ENCODE peak calls at places on chromosomes 5 and 9, in four cellular contexts. X, O, P and E are unnamed samples.
A peak's percentile ranks its signal among the peaks of the same experiment; 100 is the strongest.

GRCh38 chr5:62134811-62135210 is 171.2 kb upstream of the KIF2A start:
- DNase-seq in X (no peak), O (no peak), P (no peak), E (no peak)

GRCh38 chr5:177086918-177087706 is 397 bp downstream of the FGFR4 start:
- DNase-seq in X (peak; percentile 81), O (peak; percentile 19), P (peak; percentile 85), E (peak; percentile 96)

GRCh38 chr5:102532126-102532525 is 33.3 kb upstream of the SLCO6A1 start:
- DNase-seq in X (no peak), O (no peak), P (no peak), E (no peak)

GRCh38 chr5:170131235-170131634 is 25.5 kb downstream of the FOXI1 start:
- DNase-seq in X (no peak), O (no peak), P (no peak), E (no peak)

GRCh38 chr9:127569819-127570401 is 42.2 kb upstream of the STXBP1 start:
- DNase-seq in X (no peak), O (no peak), P (no peak), E (no peak)

GRCh38 chr5:68047035-68047434 is 168.5 kb upstream of the PIK3R1 start:
- DNase-seq in X (no peak), O (no peak), P (no peak), E (no peak)

GRCh38 chr9:91680129-91680528 is 256.5 kb upstream of the NFIL3 start:
- DNase-seq in X (no peak), O (no peak), P (no peak), E (no peak)

GRCh38 chr5:89083791-89084190 is 200.8 kb upstream of the MEF2C start:
- DNase-seq in X (no peak), O (no peak), P (no peak), E (no peak)

GRCh38 chr9:134390537-134390936 is 64.3 kb downstream of the RXRA start:
- DNase-seq in X (no peak), O (no peak), P (no peak), E (no peak)

GRCh38 chr5:157541452-157542118 is 34.0 kb downstream of the ADAM19 start:
- DNase-seq in X (no peak), O (no peak), P (no peak), E (no peak)

GRCh38 chr5:73783823-73784222 is 157.8 kb downstream of the ARHGEF28 start:
- DNase-seq in X (no peak), O (no peak), P (no peak), E (peak; percentile 26)

GRCh38 chr5:150209020-150209635 is 19.3 kb downstream of the SLC6A7 start:
- DNase-seq in X (no peak), O (no peak), P (no peak), E (no peak)

GRCh38 chr5:134944630-134945029 is 23.1 kb upstream of the CATSPER3 start:
- DNase-seq in X (no peak), O (no peak), P (no peak), E (no peak)

GRCh38 chr9:88041447-88041846 is 67.1 kb upstream of the CDK20 start:
- DNase-seq in X (no peak), O (no peak), P (no peak), E (peak; percentile 4)

GRCh38 chr5:87944553-87945320 is 323.9 kb downstream of the TMEM161B start:
- DNase-seq in X (peak; percentile 60), O (no peak), P (no peak), E (no peak)

GRCh38 chr9:79769476-79770275 is 197.9 kb downstream of the TLE4 start:
- DNase-seq in X (no peak), O (no peak), P (peak; percentile 1), E (no peak)

GRCh38 chr5:56169281-56169680 is 63.8 kb downstream of the ANKRD55 start:
- DNase-seq in X (no peak), O (no peak), P (no peak), E (no peak)

GRCh38 chr9:18543406-18543965 is 69.5 kb downstream of the ADAMTSL1 start:
- DNase-seq in X (no peak), O (no peak), P (no peak), E (no peak)

GRCh38 chr9:78006734-78007133 is 24.9 kb downstream of the GNAQ start:
- DNase-seq in X (no peak), O (no peak), P (no peak), E (no peak)

GRCh38 chr9:100473271-100474081 is 527 bp downstream of the TMEFF1 start:
- DNase-seq in X (peak; percentile 54), O (no peak), P (peak; percentile 46), E (no peak)

DNA sequence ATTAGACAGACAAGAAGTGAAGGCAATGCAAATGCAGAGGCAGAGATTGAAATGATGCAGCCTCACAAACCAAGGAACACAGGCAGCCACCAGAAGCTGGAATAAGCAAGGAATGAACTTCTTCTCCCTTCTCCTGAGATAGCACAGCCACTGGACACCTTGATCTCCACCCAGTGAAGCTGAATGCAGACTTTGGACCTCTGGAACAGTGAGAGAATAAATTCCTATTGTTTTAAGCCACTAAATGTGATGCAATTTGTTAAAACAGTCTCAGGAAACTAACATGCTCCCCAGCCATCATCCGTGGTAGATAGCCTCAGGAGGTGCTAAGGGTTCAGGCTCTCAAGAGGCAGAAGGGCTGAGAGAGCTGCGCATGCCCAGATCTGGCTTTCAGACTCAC is 512.2 kb upstream of the ZNF608 start:
- DNase-seq in X (no peak), O (no peak), P (no peak), E (no peak)
- TF ChIP-seq CBFB in X (no peak), O (no peak), P (no peak), E (no peak)

GRCh38 chr5:115475768-115476167 is 68.8 kb downstream of the FEM1C start:
- DNase-seq in X (no peak), O (no peak), P (no peak), E (no peak)

GRCh38 chr5:115471674-115472073 is 72.9 kb downstream of the FEM1C start:
- DNase-seq in X (no peak), O (no peak), P (no peak), E (no peak)

GRCh38 chr5:115469904-115470516 is 74.6 kb downstream of the FEM1C start:
- DNase-seq in X (no peak), O (no peak), P (no peak), E (no peak)

GRCh38 chr5:115470921-115471320 is 73.7 kb downstream of the FEM1C start:
- DNase-seq in X (no peak), O (no peak), P (no peak), E (no peak)

DNA sequence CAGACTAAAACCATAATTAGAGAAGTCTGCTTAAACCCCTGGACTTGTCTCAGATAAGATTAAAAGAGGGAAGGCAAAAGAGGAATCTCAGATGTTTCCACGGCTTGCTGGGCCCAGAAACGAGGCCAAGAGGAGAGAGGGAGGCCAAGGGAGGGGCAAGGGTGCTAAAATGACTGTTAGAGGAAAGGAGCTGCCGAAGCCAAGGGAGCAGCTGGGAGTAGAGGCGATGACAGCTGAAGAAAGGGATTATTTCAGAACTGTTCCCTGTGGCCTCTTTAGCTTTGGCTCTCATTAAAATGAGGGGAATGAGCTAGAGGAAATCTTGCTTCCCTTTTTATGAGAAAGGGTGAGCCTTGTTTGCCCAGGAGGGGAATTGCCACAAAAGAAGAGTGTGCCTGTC is 72.0 kb downstream of the FEM1C start:
- DNase-seq in X (no peak), O (no peak), P (no peak), E (no peak)
- TF ChIP-seq CBFB in X (no peak), O (no peak), P (no peak), E (no peak)

GRCh38 chr5:2581418-2581817 is 170.1 kb downstream of the IRX2 start:
- DNase-seq in X (no peak), O (no peak), P (no peak), E (no peak)
- TF ChIP-seq CBFB in X (no peak), O (no peak), P (no peak), E (no peak)

GRCh38 chr5:95699337-95699736 is 16.5 kb upstream of the SPATA9 start:
- DNase-seq in X (no peak), O (no peak), P (no peak), E (no peak)
- TF ChIP-seq CBFB in X (no peak), O (no peak), P (no peak), E (no peak)

GRCh38 chr9:132049323-132049882 is 30.3 kb downstream of the MED27 start:
- DNase-seq in X (no peak), O (no peak), P (no peak), E (no peak)

GRCh38 chr9:132044176-132044880 is 35.3 kb downstream of the MED27 start:
- DNase-seq in X (no peak), O (no peak), P (no peak), E (no peak)

GRCh38 chr9:132048191-132048590 is 31.5 kb downstream of the MED27 start:
- DNase-seq in X (no peak), O (no peak), P (no peak), E (no peak)

GRCh38 chr9:132043708-132044107 is 36.0 kb downstream of the MED27 start:
- DNase-seq in X (no peak), O (no peak), P (no peak), E (no peak)

DNA sequence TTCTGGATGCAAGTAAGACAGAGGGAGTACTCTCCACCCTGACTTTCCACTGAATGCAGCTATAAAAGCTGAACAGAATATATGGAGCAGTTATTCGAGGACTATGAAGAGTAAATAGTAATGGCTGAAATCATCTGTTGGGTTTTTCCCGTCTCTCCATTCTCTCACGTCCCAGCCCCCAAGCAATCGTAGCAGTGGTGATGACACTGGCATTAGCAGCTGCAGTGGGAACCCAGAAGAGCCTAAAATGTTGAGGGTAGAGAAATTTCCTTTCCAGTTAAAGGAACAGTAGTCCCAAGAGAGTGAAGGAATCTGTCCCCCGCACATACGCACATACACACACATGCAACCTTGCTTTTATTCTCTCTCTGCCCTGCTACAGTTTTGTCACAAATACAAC is 33.2 kb downstream of the MED27 start:
- DNase-seq in X (no peak), O (no peak), P (no peak), E (no peak)
- TF ChIP-seq CBFB in X (no peak), O (no peak), P (no peak), E (no peak)

DNA sequence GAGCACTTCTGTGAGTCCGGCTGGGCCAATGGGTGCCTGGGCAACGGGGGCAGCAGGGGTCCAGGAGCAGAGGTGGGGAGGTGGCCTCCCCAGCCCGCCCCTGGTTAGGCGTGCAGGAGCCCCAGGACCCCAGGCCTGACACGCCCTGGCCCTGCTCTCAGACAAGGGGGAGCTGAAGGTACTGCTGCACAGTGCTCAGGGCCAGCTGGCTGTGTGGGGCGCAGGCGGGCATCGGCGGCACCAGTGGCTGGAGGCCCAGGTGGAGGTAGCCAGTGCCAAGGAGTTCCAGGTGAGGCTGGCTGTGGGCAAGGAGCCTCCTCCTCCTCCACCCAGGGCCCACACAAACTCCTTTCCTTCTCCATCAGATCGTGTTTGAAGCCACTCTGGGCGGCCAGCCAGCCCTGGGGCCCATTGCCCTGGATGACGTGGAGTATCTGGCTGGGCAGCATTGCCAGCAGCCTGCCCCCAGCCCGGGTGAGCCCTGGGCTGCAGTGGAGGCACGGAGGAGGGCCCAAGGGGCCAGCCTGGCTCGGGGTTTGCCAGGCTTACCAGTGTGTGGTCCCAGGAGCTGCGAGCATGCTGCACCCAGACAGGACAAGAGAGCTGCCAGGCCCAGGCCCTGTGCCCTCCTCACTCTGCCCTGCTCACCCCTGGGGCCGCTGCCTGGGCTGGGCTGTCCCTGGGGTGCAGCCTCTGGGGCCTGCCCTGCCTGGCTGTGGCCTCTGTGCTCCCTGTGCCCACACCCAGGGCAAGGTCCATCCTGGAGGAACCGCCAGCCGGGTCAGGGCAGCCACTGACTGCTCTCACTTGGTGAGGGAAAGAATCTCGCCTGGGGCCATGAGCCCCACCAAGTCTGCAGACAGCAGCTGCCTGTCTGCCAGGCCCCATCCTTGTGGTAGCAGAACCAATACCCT is 7.0 kb downstream of the MAMDC4 start:
- DNase-seq in X (no peak), O (no peak), P (no peak), E (no peak)
- TF ChIP-seq CBFB in X (no peak), O (no peak), P (no peak), E (no peak)